ENCODE peak calls at places on chromosomes 13 and 19, in nine cellular contexts. One of them, this sample, is unnamed.

GRCh38 chr19:6765738-6766356 is 1.4 kb downstream of the SH2D3A start:
- DNase-seq in lower lobe of right lung: peak; percentile 95
- DNase-seq in Peyer's patch: peak; percentile 94
- DNase-seq in psoas muscle: no peak
- DNase-seq in tibial artery: no peak
- DNase-seq in astrocyte: no peak
- DNase-seq in HCT116: peak; percentile 82
- DNase-seq in upper lobe of right lung: peak; percentile 95
- DNase-seq in fibroblast of lung: no peak
- DNase-seq in this sample: peak; percentile 96

GRCh38 chr19:13012690-13013608 is 17.7 kb downstream of the NFIX start:
- DNase-seq in lower lobe of right lung: no peak
- DNase-seq in Peyer's patch: peak; percentile 91
- DNase-seq in astrocyte: peak; percentile 70
- DNase-seq in fibroblast of lung: peak; percentile 79
- DNase-seq in psoas muscle: peak; percentile 84
- DNase-seq in tibial artery: peak; percentile 87
- DNase-seq in HCT116: no peak
- DNase-seq in upper lobe of right lung: no peak
- DNase-seq in this sample: peak; percentile 73

GRCh38 chr13:24279267-24279666 is 30.1 kb upstream of the C1QTNF9 start:
- DNase-seq in upper lobe of right lung: no peak
- DNase-seq in lower lobe of right lung: no peak
- DNase-seq in psoas muscle: no peak
- DNase-seq in fibroblast of lung: no peak
- DNase-seq in Peyer's patch: no peak
- DNase-seq in HCT116: no peak
- DNase-seq in astrocyte: no peak
- DNase-seq in tibial artery: no peak
- DNase-seq in this sample: no peak

GRCh38 chr19:46955114-46955812 is 64.4 kb upstream of the NPAS1 start:
- DNase-seq in psoas muscle: no peak
- DNase-seq in Peyer's patch: no peak
- DNase-seq in upper lobe of right lung: no peak
- DNase-seq in lower lobe of right lung: no peak
- DNase-seq in tibial artery: no peak
- DNase-seq in fibroblast of lung: peak; percentile 69
- DNase-seq in HCT116: no peak
- DNase-seq in astrocyte: peak; percentile 59
- DNase-seq in this sample: no peak

GRCh38 chr13:48230541-48230940 is 2.5 kb upstream of the ITM2B start:
- DNase-seq in HCT116: no peak
- DNase-seq in psoas muscle: no peak
- DNase-seq in fibroblast of lung: no peak
- DNase-seq in lower lobe of right lung: no peak
- DNase-seq in upper lobe of right lung: no peak
- DNase-seq in Peyer's patch: no peak
- DNase-seq in tibial artery: no peak
- DNase-seq in astrocyte: no peak
- DNase-seq in this sample: no peak

GRCh38 chr19:33241530-33242101 is 16.0 kb upstream of the SLC7A10 start:
- DNase-seq in lower lobe of right lung: peak; percentile 69
- DNase-seq in psoas muscle: no peak
- DNase-seq in tibial artery: no peak
- DNase-seq in HCT116: no peak
- DNase-seq in Peyer's patch: peak; percentile 67
- DNase-seq in astrocyte: no peak
- DNase-seq in fibroblast of lung: peak; percentile 10
- DNase-seq in upper lobe of right lung: peak; percentile 75
- DNase-seq in this sample: peak; percentile 59

GRCh38 chr19:38073806-38074685 is 150.0 kb downstream of the DPF1 start:
- DNase-seq in tibial artery: no peak
- DNase-seq in psoas muscle: no peak
- DNase-seq in upper lobe of right lung: no peak
- DNase-seq in lower lobe of right lung: no peak
- DNase-seq in Peyer's patch: no peak
- DNase-seq in astrocyte: no peak
- DNase-seq in HCT116: no peak
- DNase-seq in fibroblast of lung: no peak
- DNase-seq in this sample: no peak

GRCh38 chr19:12939292-12939606 is 840 bp downstream of the CALR start:
- DNase-seq in astrocyte: peak; percentile 30
- DNase-seq in Peyer's patch: peak; percentile 70
- DNase-seq in fibroblast of lung: peak; percentile 57
- DNase-seq in tibial artery: no peak
- DNase-seq in lower lobe of right lung: no peak
- DNase-seq in HCT116: no peak
- DNase-seq in upper lobe of right lung: no peak
- DNase-seq in psoas muscle: no peak
- DNase-seq in this sample: no peak

GRCh38 chr13:99214232-99214631 is 13.6 kb downstream of the UBAC2 start:
- DNase-seq in lower lobe of right lung: no peak
- DNase-seq in Peyer's patch: no peak
- DNase-seq in psoas muscle: no peak
- DNase-seq in HCT116: no peak
- DNase-seq in tibial artery: no peak
- DNase-seq in upper lobe of right lung: no peak
- DNase-seq in fibroblast of lung: no peak
- DNase-seq in astrocyte: no peak
- DNase-seq in this sample: no peak

GRCh38 chr13:40562975-40563349 is 103.5 kb downstream of the FOXO1 start:
- DNase-seq in HCT116: no peak
- DNase-seq in tibial artery: no peak
- DNase-seq in upper lobe of right lung: no peak
- DNase-seq in lower lobe of right lung: peak; percentile 54
- DNase-seq in fibroblast of lung: peak; percentile 43
- DNase-seq in astrocyte: peak; percentile 19
- DNase-seq in psoas muscle: peak; percentile 22
- DNase-seq in Peyer's patch: peak; percentile 54
- DNase-seq in this sample: no peak

GRCh38 chr19:4730740-4731171 is 7.1 kb upstream of the DPP9 start:
- DNase-seq in lower lobe of right lung: no peak
- DNase-seq in astrocyte: no peak
- DNase-seq in HCT116: peak; percentile 13
- DNase-seq in Peyer's patch: peak; percentile 72
- DNase-seq in upper lobe of right lung: no peak
- DNase-seq in psoas muscle: no peak
- DNase-seq in fibroblast of lung: no peak
- DNase-seq in tibial artery: no peak
- DNase-seq in this sample: peak; percentile 66

GRCh38 chr13:82636119-82636518 is 1246.2 kb downstream of the SLITRK1 start:
- DNase-seq in tibial artery: no peak
- DNase-seq in lower lobe of right lung: no peak
- DNase-seq in fibroblast of lung: peak; percentile 2
- DNase-seq in astrocyte: peak; percentile 2
- DNase-seq in Peyer's patch: no peak
- DNase-seq in HCT116: no peak
- DNase-seq in psoas muscle: no peak
- DNase-seq in upper lobe of right lung: no peak
- DNase-seq in this sample: no peak

GRCh38 chr19:41295506-41295905 is 14.5 kb upstream of the CCDC97 start:
- DNase-seq in astrocyte: no peak
- DNase-seq in psoas muscle: no peak
- DNase-seq in lower lobe of right lung: no peak
- DNase-seq in upper lobe of right lung: no peak
- DNase-seq in HCT116: no peak
- DNase-seq in tibial artery: no peak
- DNase-seq in Peyer's patch: no peak
- DNase-seq in fibroblast of lung: no peak
- DNase-seq in this sample: no peak

DNA sequence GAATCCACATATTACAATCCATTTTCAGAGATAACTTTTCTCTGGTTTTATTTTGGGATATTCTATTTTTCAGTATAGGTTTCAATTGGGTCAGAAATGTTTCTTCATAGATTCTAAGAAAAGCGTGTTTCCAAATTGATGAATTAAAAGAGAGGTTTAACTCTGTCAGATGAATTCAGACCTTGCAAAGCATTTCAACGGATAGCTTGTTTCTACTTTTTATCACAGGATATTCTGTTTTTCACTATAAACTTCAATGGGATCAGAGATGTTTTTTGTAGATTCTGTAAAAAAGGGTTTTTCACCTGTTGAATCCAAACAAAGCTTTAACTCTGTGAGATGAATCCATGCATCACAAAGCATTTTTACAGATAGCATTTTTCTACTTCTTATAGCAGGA is 1498.1 kb downstream of the UQCRFS1 start:
- DNase-seq in lower lobe of right lung: no peak
- DNase-seq in upper lobe of right lung: no peak
- DNase-seq in Peyer's patch: no peak
- DNase-seq in HCT116: no peak
- DNase-seq in psoas muscle: no peak
- DNase-seq in astrocyte: no peak
- DNase-seq in tibial artery: no peak
- DNase-seq in fibroblast of lung: no peak
- DNase-seq in this sample: no peak
- H3K9me3 ChIP-seq in lower lobe of right lung: peaks cover 23% of the 10 kb centered on the region
- H3K9me3 ChIP-seq in upper lobe of right lung: no peaks in the 10 kb centered on the region
- H3K9me3 ChIP-seq in Peyer's patch: peaks cover 13% of the 10 kb centered on the region
- H3K9me3 ChIP-seq in HCT116: peaks cover 4% of the 10 kb centered on the region
- H3K9me3 ChIP-seq in psoas muscle: no peaks in the 10 kb centered on the region
- H3K9me3 ChIP-seq in astrocyte: no peaks in the 10 kb centered on the region
- H3K9me3 ChIP-seq in tibial artery: peaks cover 2% of the 10 kb centered on the region
- H3K9me3 ChIP-seq in fibroblast of lung: no peaks in the 10 kb centered on the region
- H3K9me3 ChIP-seq in this sample: peaks cover 65% of the 10 kb centered on the region

GRCh38 chr13:37413161-37413560 is 185.4 kb downstream of the POSTN start:
- DNase-seq in lower lobe of right lung: no peak
- DNase-seq in HCT116: no peak
- DNase-seq in tibial artery: no peak
- DNase-seq in fibroblast of lung: no peak
- DNase-seq in upper lobe of right lung: no peak
- DNase-seq in Peyer's patch: no peak
- DNase-seq in astrocyte: no peak
- DNase-seq in psoas muscle: no peak
- DNase-seq in this sample: no peak

GRCh38 chr13:37418490-37418889 is 180.1 kb downstream of the POSTN start:
- DNase-seq in upper lobe of right lung: no peak
- DNase-seq in HCT116: no peak
- DNase-seq in Peyer's patch: no peak
- DNase-seq in fibroblast of lung: no peak
- DNase-seq in lower lobe of right lung: no peak
- DNase-seq in psoas muscle: no peak
- DNase-seq in tibial artery: no peak
- DNase-seq in astrocyte: no peak
- DNase-seq in this sample: no peak

GRCh38 chr13:37412271-37412683 is 186.3 kb downstream of the POSTN start:
- DNase-seq in lower lobe of right lung: no peak
- DNase-seq in fibroblast of lung: peak; percentile 82
- DNase-seq in psoas muscle: no peak
- DNase-seq in HCT116: no peak
- DNase-seq in upper lobe of right lung: no peak
- DNase-seq in tibial artery: no peak
- DNase-seq in Peyer's patch: no peak
- DNase-seq in astrocyte: peak; percentile 83
- DNase-seq in this sample: no peak

GRCh38 chr13:37417042-37417441 is 181.5 kb downstream of the POSTN start:
- DNase-seq in fibroblast of lung: no peak
- DNase-seq in astrocyte: no peak
- DNase-seq in upper lobe of right lung: no peak
- DNase-seq in Peyer's patch: no peak
- DNase-seq in psoas muscle: no peak
- DNase-seq in tibial artery: no peak
- DNase-seq in HCT116: no peak
- DNase-seq in lower lobe of right lung: no peak
- DNase-seq in this sample: no peak

DNA sequence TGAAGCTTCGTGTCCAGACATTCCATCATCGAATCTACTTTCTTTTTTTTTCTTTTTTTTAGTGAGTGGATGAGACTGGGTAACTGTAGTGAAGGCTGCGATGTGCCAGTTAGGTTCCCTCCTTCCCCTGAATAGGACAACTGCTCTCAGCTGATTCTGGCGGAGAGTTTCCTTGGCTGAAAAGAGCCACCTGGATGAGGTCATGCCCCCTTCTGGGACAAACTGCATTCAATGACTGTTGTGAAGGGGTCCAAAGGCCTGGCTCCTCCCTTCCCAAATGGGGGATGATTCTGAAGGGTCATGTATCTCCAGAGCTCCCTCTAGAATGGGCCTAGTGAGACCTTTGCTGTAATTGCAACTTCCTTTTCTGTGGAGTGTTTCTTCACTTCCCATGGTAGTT is 183.9 kb downstream of the POSTN start:
- DNase-seq in fibroblast of lung: no peak
- DNase-seq in lower lobe of right lung: no peak
- DNase-seq in astrocyte: no peak
- DNase-seq in psoas muscle: no peak
- DNase-seq in upper lobe of right lung: no peak
- DNase-seq in tibial artery: no peak
- DNase-seq in HCT116: no peak
- DNase-seq in Peyer's patch: no peak
- DNase-seq in this sample: no peak
- TF ChIP-seq CTCF in fibroblast of lung: no peak
- TF ChIP-seq CTCF in lower lobe of right lung: no peak
- TF ChIP-seq CTCF in astrocyte: no peak
- TF ChIP-seq CTCF in psoas muscle: no peak
- TF ChIP-seq CTCF in upper lobe of right lung: no peak
- TF ChIP-seq CTCF in tibial artery: no peak
- TF ChIP-seq CTCF in HCT116: no peak
- TF ChIP-seq CTCF in Peyer's patch: no peak
- TF ChIP-seq CTCF in this sample: no peak

GRCh38 chr19:35549174-35549788 is 3.9 kb downstream of the TMEM147 start:
- DNase-seq in upper lobe of right lung: no peak
- DNase-seq in fibroblast of lung: peak; percentile 50
- DNase-seq in Peyer's patch: peak; percentile 78
- DNase-seq in astrocyte: no peak
- DNase-seq in tibial artery: no peak
- DNase-seq in psoas muscle: no peak
- DNase-seq in HCT116: peak; percentile 34
- DNase-seq in lower lobe of right lung: no peak
- DNase-seq in this sample: no peak
- H3K36me3 ChIP-seq in upper lobe of right lung: no peaks in the 10 kb centered on the region
- H3K36me3 ChIP-seq in fibroblast of lung: no peaks in the 10 kb centered on the region
- H3K36me3 ChIP-seq in Peyer's patch: no peaks in the 10 kb centered on the region
- H3K36me3 ChIP-seq in astrocyte: no peaks in the 10 kb centered on the region
- H3K36me3 ChIP-seq in tibial artery: no peaks in the 10 kb centered on the region
- H3K36me3 ChIP-seq in psoas muscle: peaks cover 19% of the 10 kb centered on the region
- H3K36me3 ChIP-seq in HCT116: peaks cover 2% of the 10 kb centered on the region
- H3K36me3 ChIP-seq in lower lobe of right lung: peaks cover 6% of the 10 kb centered on the region
- H3K36me3 ChIP-seq in this sample: no peaks in the 10 kb centered on the region

GRCh38 chr19:40035996-40036395 is 20.0 kb downstream of the ZNF780B start:
- DNase-seq in HCT116: no peak
- DNase-seq in lower lobe of right lung: no peak
- DNase-seq in astrocyte: peak; percentile 5
- DNase-seq in fibroblast of lung: peak; percentile 9
- DNase-seq in tibial artery: no peak
- DNase-seq in psoas muscle: no peak
- DNase-seq in Peyer's patch: no peak
- DNase-seq in upper lobe of right lung: no peak
- DNase-seq in this sample: no peak

GRCh38 chr19:40033989-40034560 is 22.0 kb downstream of the ZNF780B start:
- DNase-seq in astrocyte: no peak
- DNase-seq in Peyer's patch: no peak
- DNase-seq in upper lobe of right lung: no peak
- DNase-seq in fibroblast of lung: no peak
- DNase-seq in lower lobe of right lung: no peak
- DNase-seq in tibial artery: no peak
- DNase-seq in HCT116: no peak
- DNase-seq in psoas muscle: no peak
- DNase-seq in this sample: no peak
- H3K9me3 ChIP-seq in astrocyte: peaks cover 40% of the 10 kb centered on the region
- H3K9me3 ChIP-seq in Peyer's patch: peaks cover 27% of the 10 kb centered on the region
- H3K9me3 ChIP-seq in upper lobe of right lung: peaks cover 75% of the 10 kb centered on the region
- H3K9me3 ChIP-seq in fibroblast of lung: no peaks in the 10 kb centered on the region
- H3K9me3 ChIP-seq in lower lobe of right lung: peaks cover 88% of the 10 kb centered on the region
- H3K9me3 ChIP-seq in tibial artery: peaks cover 24% of the 10 kb centered on the region
- H3K9me3 ChIP-seq in HCT116: peaks cover 26% of the 10 kb centered on the region
- H3K9me3 ChIP-seq in psoas muscle: peaks cover 82% of the 10 kb centered on the region
- H3K9me3 ChIP-seq in this sample: peaks cover 90% of the 10 kb centered on the region

This sample was measured in mucosa of descending colon.